ENCODE peak calls at places on chromosomes 4 and X, in eight cellular contexts. One of them, this sample, is unnamed.

GRCh38 chr4:62531731-62532130 is 1331.6 kb downstream of the ADGRL3 start:
- DNase-seq in A549: no peak
- DNase-seq in astrocyte of the spinal cord: no peak
- DNase-seq in fibroblast of the aortic adventitia: no peak
- DNase-seq in PC-3: no peak
- DNase-seq in dorsolateral prefrontal cortex: no peak
- DNase-seq in lower lobe of right lung: no peak
- DNase-seq in tibial artery: no peak
- DNase-seq in this sample: no peak

GRCh38 chr4:89324671-89325070 is 17.1 kb upstream of the GPRIN3 start:
- DNase-seq in A549: no peak
- DNase-seq in astrocyte of the spinal cord: peak; percentile 6
- DNase-seq in fibroblast of the aortic adventitia: no peak
- DNase-seq in PC-3: no peak
- DNase-seq in dorsolateral prefrontal cortex: no peak
- DNase-seq in lower lobe of right lung: no peak
- DNase-seq in tibial artery: no peak
- DNase-seq in this sample: no peak

GRCh38 chr4:2347190-2347589 is 71.3 kb downstream of the ZFYVE28 start:
- DNase-seq in A549: no peak
- DNase-seq in astrocyte of the spinal cord: no peak
- DNase-seq in fibroblast of the aortic adventitia: no peak
- DNase-seq in PC-3: no peak
- DNase-seq in dorsolateral prefrontal cortex: no peak
- DNase-seq in lower lobe of right lung: no peak
- DNase-seq in tibial artery: no peak
- DNase-seq in this sample: no peak

GRCh38 chr4:4694296-4694772 is 152.5 kb upstream of the STX18 start:
- DNase-seq in A549: peak; percentile 18
- DNase-seq in astrocyte of the spinal cord: no peak
- DNase-seq in fibroblast of the aortic adventitia: no peak
- DNase-seq in PC-3: no peak
- DNase-seq in dorsolateral prefrontal cortex: no peak
- DNase-seq in lower lobe of right lung: no peak
- DNase-seq in tibial artery: no peak
- DNase-seq in this sample: no peak

GRCh38 chr4:169270156-169270809 is 473 bp downstream of the SH3RF1 start:
- DNase-seq in A549: peak; percentile 28
- DNase-seq in astrocyte of the spinal cord: peak; percentile 55
- DNase-seq in fibroblast of the aortic adventitia: peak; percentile 58
- DNase-seq in PC-3: peak; percentile 48
- DNase-seq in dorsolateral prefrontal cortex: peak; percentile 51
- DNase-seq in lower lobe of right lung: peak; percentile 75
- DNase-seq in tibial artery: peak; percentile 87
- DNase-seq in this sample: peak; percentile 72

GRCh38 chr4:4582653-4583052 is 40.8 kb upstream of the STX18 start:
- DNase-seq in A549: no peak
- DNase-seq in astrocyte of the spinal cord: no peak
- DNase-seq in fibroblast of the aortic adventitia: no peak
- DNase-seq in PC-3: no peak
- DNase-seq in dorsolateral prefrontal cortex: no peak
- DNase-seq in lower lobe of right lung: no peak
- DNase-seq in tibial artery: no peak
- DNase-seq in this sample: no peak

GRCh38 chrX:14124562-14124961 is 94.9 kb upstream of the GEMIN8 start:
- DNase-seq in A549: no peak
- DNase-seq in astrocyte of the spinal cord: no peak
- DNase-seq in fibroblast of the aortic adventitia: no peak
- DNase-seq in PC-3: no peak
- DNase-seq in dorsolateral prefrontal cortex: no peak
- DNase-seq in lower lobe of right lung: no peak
- DNase-seq in tibial artery: no peak
- DNase-seq in this sample: no peak

GRCh38 chr4:95674451-95675095 is 125.8 kb upstream of the UNC5C start:
- DNase-seq in A549: no peak
- DNase-seq in astrocyte of the spinal cord: no peak
- DNase-seq in fibroblast of the aortic adventitia: no peak
- DNase-seq in PC-3: no peak
- DNase-seq in dorsolateral prefrontal cortex: no peak
- DNase-seq in lower lobe of right lung: no peak
- DNase-seq in tibial artery: no peak
- DNase-seq in this sample: no peak

GRCh38 chr4:134001057-134001456 is 200.5 kb downstream of the PABPC4L start:
- DNase-seq in A549: no peak
- DNase-seq in astrocyte of the spinal cord: no peak
- DNase-seq in fibroblast of the aortic adventitia: no peak
- DNase-seq in PC-3: peak; percentile 58
- DNase-seq in dorsolateral prefrontal cortex: no peak
- DNase-seq in lower lobe of right lung: no peak
- DNase-seq in tibial artery: no peak
- DNase-seq in this sample: peak; percentile 65

GRCh38 chr4:6191448-6192130 is 8.8 kb downstream of the JAKMIP1 start:
- DNase-seq in A549: no peak
- DNase-seq in astrocyte of the spinal cord: no peak
- DNase-seq in fibroblast of the aortic adventitia: no peak
- DNase-seq in PC-3: no peak
- DNase-seq in dorsolateral prefrontal cortex: no peak
- DNase-seq in lower lobe of right lung: no peak
- DNase-seq in tibial artery: no peak
- DNase-seq in this sample: no peak

GRCh38 chr4:73434311-73434710 is 1.7 kb upstream of the AFP start:
- DNase-seq in A549: peak; percentile 4
- DNase-seq in astrocyte of the spinal cord: no peak
- DNase-seq in fibroblast of the aortic adventitia: no peak
- DNase-seq in PC-3: peak; percentile 48
- DNase-seq in dorsolateral prefrontal cortex: no peak
- DNase-seq in lower lobe of right lung: no peak
- DNase-seq in tibial artery: no peak
- DNase-seq in this sample: peak; percentile 18

GRCh38 chr4:85482000-85482738 is 7.2 kb downstream of the ARHGAP24 start:
- DNase-seq in A549: no peak
- DNase-seq in astrocyte of the spinal cord: no peak
- DNase-seq in fibroblast of the aortic adventitia: no peak
- DNase-seq in PC-3: no peak
- DNase-seq in dorsolateral prefrontal cortex: no peak
- DNase-seq in lower lobe of right lung: no peak
- DNase-seq in tibial artery: no peak
- DNase-seq in this sample: no peak

GRCh38 chr4:146104541-146104940 is 71.0 kb upstream of the LSM6 start:
- DNase-seq in A549: no peak
- DNase-seq in astrocyte of the spinal cord: no peak
- DNase-seq in fibroblast of the aortic adventitia: no peak
- DNase-seq in PC-3: no peak
- DNase-seq in dorsolateral prefrontal cortex: no peak
- DNase-seq in lower lobe of right lung: no peak
- DNase-seq in tibial artery: no peak
- DNase-seq in this sample: no peak

GRCh38 chr4:26468977-26469376 is 21.3 kb downstream of the CCKAR start:
- DNase-seq in A549: no peak
- DNase-seq in astrocyte of the spinal cord: no peak
- DNase-seq in fibroblast of the aortic adventitia: no peak
- DNase-seq in PC-3: no peak
- DNase-seq in dorsolateral prefrontal cortex: no peak
- DNase-seq in lower lobe of right lung: no peak
- DNase-seq in tibial artery: no peak
- DNase-seq in this sample: no peak

GRCh38 chrX:46447384-46447783 is 97.8 kb downstream of the ZNF674 start:
- DNase-seq in A549: no peak
- DNase-seq in astrocyte of the spinal cord: peak; percentile 5
- DNase-seq in fibroblast of the aortic adventitia: no peak
- DNase-seq in PC-3: peak; percentile 24
- DNase-seq in dorsolateral prefrontal cortex: no peak
- DNase-seq in lower lobe of right lung: no peak
- DNase-seq in tibial artery: no peak
- DNase-seq in this sample: peak; percentile 4

GRCh38 chrX:9204560-9204959 is 170.6 kb upstream of the FAM9B start:
- DNase-seq in A549: peak; percentile 7
- DNase-seq in astrocyte of the spinal cord: no peak
- DNase-seq in fibroblast of the aortic adventitia: no peak
- DNase-seq in PC-3: peak; percentile 78
- DNase-seq in dorsolateral prefrontal cortex: no peak
- DNase-seq in lower lobe of right lung: no peak
- DNase-seq in tibial artery: no peak
- DNase-seq in this sample: peak; percentile 9

GRCh38 chr4:20248155-20248558 is 3.5 kb upstream of the SLIT2 start:
- DNase-seq in A549: no peak
- DNase-seq in astrocyte of the spinal cord: peak; percentile 82
- DNase-seq in fibroblast of the aortic adventitia: peak; percentile 89
- DNase-seq in PC-3: peak; percentile 82
- DNase-seq in dorsolateral prefrontal cortex: no peak
- DNase-seq in lower lobe of right lung: no peak
- DNase-seq in tibial artery: no peak
- DNase-seq in this sample: peak; percentile 60

GRCh38 chr4:53656421-53656981 is 65.2 kb upstream of the LNX1 start:
- DNase-seq in A549: no peak
- DNase-seq in astrocyte of the spinal cord: peak; percentile 14
- DNase-seq in fibroblast of the aortic adventitia: peak; percentile 91
- DNase-seq in PC-3: peak; percentile 19
- DNase-seq in dorsolateral prefrontal cortex: no peak
- DNase-seq in lower lobe of right lung: no peak
- DNase-seq in tibial artery: no peak
- DNase-seq in this sample: no peak

GRCh38 chr4:140851032-140851636 is 94.9 kb upstream of the TBC1D9 start:
- DNase-seq in A549: peak; percentile 49
- DNase-seq in astrocyte of the spinal cord: peak; percentile 69
- DNase-seq in fibroblast of the aortic adventitia: peak; percentile 80
- DNase-seq in PC-3: peak; percentile 83
- DNase-seq in dorsolateral prefrontal cortex: no peak
- DNase-seq in lower lobe of right lung: no peak
- DNase-seq in tibial artery: no peak
- DNase-seq in this sample: peak; percentile 69

GRCh38 chrX:70422886-70423336 is at the start of gene GDPD2:
- DNase-seq in A549: no peak
- DNase-seq in astrocyte of the spinal cord: peak; percentile 29
- DNase-seq in fibroblast of the aortic adventitia: peak; percentile 35
- DNase-seq in PC-3: peak; percentile 54
- DNase-seq in dorsolateral prefrontal cortex: no peak
- DNase-seq in lower lobe of right lung: no peak
- DNase-seq in tibial artery: no peak
- DNase-seq in this sample: peak; percentile 39

GRCh38 chr4:82433791-82434190 is 3.4 kb downstream of the ENOPH1 start:
- DNase-seq in A549: no peak
- DNase-seq in astrocyte of the spinal cord: no peak
- DNase-seq in fibroblast of the aortic adventitia: no peak
- DNase-seq in PC-3: no peak
- DNase-seq in dorsolateral prefrontal cortex: no peak
- DNase-seq in lower lobe of right lung: no peak
- DNase-seq in tibial artery: no peak
- DNase-seq in this sample: peak; percentile 36

GRCh38 chrX:150547511-150548115 is 20.8 kb upstream of the MTM1 start:
- DNase-seq in A549: peak; percentile 51
- DNase-seq in astrocyte of the spinal cord: peak; percentile 37
- DNase-seq in fibroblast of the aortic adventitia: peak; percentile 36
- DNase-seq in PC-3: no peak
- DNase-seq in dorsolateral prefrontal cortex: peak; percentile 64
- DNase-seq in lower lobe of right lung: peak; percentile 82
- DNase-seq in tibial artery: peak; percentile 89
- DNase-seq in this sample: peak; percentile 18

GRCh38 chr4:115279300-115279699 is 165.9 kb upstream of the NDST4 start:
- DNase-seq in A549: no peak
- DNase-seq in astrocyte of the spinal cord: no peak
- DNase-seq in fibroblast of the aortic adventitia: no peak
- DNase-seq in PC-3: peak; percentile 25
- DNase-seq in dorsolateral prefrontal cortex: no peak
- DNase-seq in lower lobe of right lung: no peak
- DNase-seq in tibial artery: no peak
- DNase-seq in this sample: peak; percentile 95

DNA sequence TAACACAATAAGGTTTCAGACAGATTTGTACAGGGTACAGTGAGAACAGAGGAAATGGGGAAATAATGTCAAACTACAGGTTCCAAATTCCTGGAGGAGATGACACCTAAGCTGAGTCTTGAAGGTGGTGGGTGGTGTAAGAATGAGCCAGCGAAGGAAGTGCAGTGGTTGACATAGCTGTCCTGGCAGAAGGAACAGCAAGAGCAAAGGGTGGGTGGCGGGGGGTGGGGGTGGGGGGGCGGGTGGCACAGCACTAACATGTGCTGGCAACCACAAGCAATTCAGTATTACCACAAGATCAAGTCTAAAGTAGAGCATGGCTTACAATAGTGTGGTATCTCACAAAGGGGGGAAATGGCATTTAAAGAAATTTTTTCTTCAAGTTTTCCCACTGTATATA is 13.1 kb upstream of the G3BP2 start:
- DNase-seq in A549: no peak
- DNase-seq in astrocyte of the spinal cord: no peak
- DNase-seq in fibroblast of the aortic adventitia: no peak
- DNase-seq in PC-3: no peak
- DNase-seq in dorsolateral prefrontal cortex: no peak
- DNase-seq in lower lobe of right lung: no peak
- DNase-seq in tibial artery: no peak
- DNase-seq in this sample: no peak
- H3K4me3 ChIP-seq in A549: no peak overlapping the region
- H3K4me3 ChIP-seq in astrocyte of the spinal cord: no peak overlapping the region
- H3K4me3 ChIP-seq in fibroblast of the aortic adventitia: no peak overlapping the region
- H3K4me3 ChIP-seq in PC-3: no peak overlapping the region
- H3K4me3 ChIP-seq in dorsolateral prefrontal cortex: no peak overlapping the region
- H3K4me3 ChIP-seq in lower lobe of right lung: no peak overlapping the region
- H3K4me3 ChIP-seq in tibial artery: no peak overlapping the region
- H3K4me3 ChIP-seq in this sample: no peak overlapping the region

DNA sequence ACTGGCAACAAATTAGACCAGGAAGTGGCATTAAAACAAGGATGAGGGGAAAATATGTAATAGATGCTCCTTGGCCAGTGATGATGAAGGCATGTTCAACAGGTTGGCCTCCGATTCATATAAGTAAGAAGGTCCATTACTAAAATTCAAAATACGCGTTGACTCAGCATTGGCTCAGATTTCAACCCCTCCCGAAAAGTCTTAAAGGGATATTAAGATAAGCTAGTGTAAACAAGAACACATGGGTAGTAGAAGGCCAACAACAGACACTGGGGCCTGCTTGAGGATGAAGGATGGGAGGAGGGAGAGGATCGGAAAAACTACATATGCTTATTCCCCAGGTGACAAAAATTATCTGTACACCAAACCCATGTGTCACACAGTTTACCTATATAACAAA is 19.1 kb upstream of the LAP3 start:
- DNase-seq in A549: no peak
- DNase-seq in astrocyte of the spinal cord: no peak
- DNase-seq in fibroblast of the aortic adventitia: peak; percentile 24
- DNase-seq in PC-3: peak; percentile 60
- DNase-seq in dorsolateral prefrontal cortex: no peak
- DNase-seq in lower lobe of right lung: no peak
- DNase-seq in tibial artery: no peak
- DNase-seq in this sample: peak; percentile 45
- TF ChIP-seq CTCF in A549: no peak
- TF ChIP-seq CTCF in astrocyte of the spinal cord: no peak
- TF ChIP-seq CTCF in fibroblast of the aortic adventitia: no peak
- TF ChIP-seq CTCF in PC-3: no peak
- TF ChIP-seq CTCF in dorsolateral prefrontal cortex: no peak
- TF ChIP-seq CTCF in lower lobe of right lung: no peak
- TF ChIP-seq CTCF in tibial artery: no peak
- TF ChIP-seq CTCF in this sample: no peak

GRCh38 chrX:2697306-2697705 is 6.2 kb downstream of the CD99 start:
- DNase-seq in A549: no peak
- DNase-seq in astrocyte of the spinal cord: no peak
- DNase-seq in fibroblast of the aortic adventitia: peak; percentile 36
- DNase-seq in PC-3: peak; percentile 59
- DNase-seq in dorsolateral prefrontal cortex: no peak
- DNase-seq in lower lobe of right lung: no peak
- DNase-seq in tibial artery: no peak
- DNase-seq in this sample: peak; percentile 72
- H3K4me3 ChIP-seq in A549: no peak overlapping the region
- H3K4me3 ChIP-seq in astrocyte of the spinal cord: no peak overlapping the region
- H3K4me3 ChIP-seq in fibroblast of the aortic adventitia: peak overlapping the region; percentile 31
- H3K4me3 ChIP-seq in PC-3: peak overlapping the region; percentile 47
- H3K4me3 ChIP-seq in dorsolateral prefrontal cortex: no peak overlapping the region
- H3K4me3 ChIP-seq in lower lobe of right lung: peak overlapping the region; percentile 22
- H3K4me3 ChIP-seq in tibial artery: no peak overlapping the region
- H3K4me3 ChIP-seq in this sample: no peak overlapping the region

GRCh38 chr4:60759518-60760245 is 440.4 kb upstream of the ADGRL3 start:
- DNase-seq in A549: no peak
- DNase-seq in astrocyte of the spinal cord: no peak
- DNase-seq in fibroblast of the aortic adventitia: no peak
- DNase-seq in PC-3: peak; percentile 27
- DNase-seq in dorsolateral prefrontal cortex: no peak
- DNase-seq in lower lobe of right lung: no peak
- DNase-seq in tibial artery: no peak
- DNase-seq in this sample: no peak
- TF ChIP-seq CTCF in A549: no peak
- TF ChIP-seq CTCF in astrocyte of the spinal cord: peak; percentile 19
- TF ChIP-seq CTCF in fibroblast of the aortic adventitia: peak; percentile 47
- TF ChIP-seq CTCF in PC-3: peak; percentile 67
- TF ChIP-seq CTCF in dorsolateral prefrontal cortex: no peak
- TF ChIP-seq CTCF in lower lobe of right lung: no peak
- TF ChIP-seq CTCF in tibial artery: no peak
- TF ChIP-seq CTCF in this sample: peak; percentile 18

This sample was measured in epithelial cell of esophagus.